ENCODE peak calls at places on chromosomes 12 and 14, in six cellular contexts. One of them, this sample, is unnamed.

GRCh38 chr14:54503476-54503875 is 6.2 kb upstream of the CGRRF1 start:
- DNase-seq in Peyer's patch: no peak
- DNase-seq in colonic mucosa: no peak
- DNase-seq in thoracic aorta: no peak
- DNase-seq in IMR-90: peak; percentile 47
- DNase-seq in prostate gland: no peak
- DNase-seq in this sample: no peak

GRCh38 chr14:60094306-60094897 is 2.7 kb downstream of the PCNX4 start:
- DNase-seq in Peyer's patch: no peak
- DNase-seq in colonic mucosa: no peak
- DNase-seq in thoracic aorta: no peak
- DNase-seq in IMR-90: peak; percentile 70
- DNase-seq in prostate gland: no peak
- DNase-seq in this sample: no peak

GRCh38 chr12:32139064-32139421 is 32.4 kb downstream of the BICD1 start:
- DNase-seq in Peyer's patch: no peak
- DNase-seq in colonic mucosa: peak; percentile 20
- DNase-seq in thoracic aorta: no peak
- DNase-seq in IMR-90: peak; percentile 66
- DNase-seq in prostate gland: no peak
- DNase-seq in this sample: no peak

GRCh38 chr12:5745251-5745888 is 199.7 kb downstream of the ANO2 start:
- DNase-seq in Peyer's patch: peak; percentile 66
- DNase-seq in colonic mucosa: peak; percentile 77
- DNase-seq in thoracic aorta: peak; percentile 26
- DNase-seq in IMR-90: peak; percentile 58
- DNase-seq in prostate gland: peak; percentile 42
- DNase-seq in this sample: peak; percentile 74

GRCh38 chr12:89414851-89415250 is 62.5 kb upstream of the DUSP6 start:
- DNase-seq in Peyer's patch: no peak
- DNase-seq in colonic mucosa: no peak
- DNase-seq in thoracic aorta: no peak
- DNase-seq in IMR-90: peak; percentile 75
- DNase-seq in prostate gland: no peak
- DNase-seq in this sample: no peak

GRCh38 chr12:89469361-89469760 is 55.2 kb downstream of the GALNT4 start:
- DNase-seq in Peyer's patch: no peak
- DNase-seq in colonic mucosa: no peak
- DNase-seq in thoracic aorta: no peak
- DNase-seq in IMR-90: peak; percentile 73
- DNase-seq in prostate gland: no peak
- DNase-seq in this sample: no peak

GRCh38 chr12:99454539-99455172 is 192.9 kb upstream of the GARIN6 start:
- DNase-seq in Peyer's patch: no peak
- DNase-seq in colonic mucosa: no peak
- DNase-seq in thoracic aorta: no peak
- DNase-seq in IMR-90: no peak
- DNase-seq in prostate gland: no peak
- DNase-seq in this sample: no peak

GRCh38 chr14:63295991-63296630 is 22.6 kb downstream of the GPHB5 start:
- DNase-seq in Peyer's patch: no peak
- DNase-seq in colonic mucosa: no peak
- DNase-seq in thoracic aorta: no peak
- DNase-seq in IMR-90: peak; percentile 5
- DNase-seq in prostate gland: no peak
- DNase-seq in this sample: no peak

GRCh38 chr14:36281309-36281708 is 39.1 kb downstream of the MBIP start:
- DNase-seq in Peyer's patch: no peak
- DNase-seq in colonic mucosa: no peak
- DNase-seq in thoracic aorta: no peak
- DNase-seq in IMR-90: no peak
- DNase-seq in prostate gland: no peak
- DNase-seq in this sample: no peak

GRCh38 chr12:106081606-106082005 is 57.1 kb downstream of the NUAK1 start:
- DNase-seq in Peyer's patch: no peak
- DNase-seq in colonic mucosa: no peak
- DNase-seq in thoracic aorta: no peak
- DNase-seq in IMR-90: peak; percentile 55
- DNase-seq in prostate gland: no peak
- DNase-seq in this sample: no peak

GRCh38 chr12:60594035-60594711 is 998.3 kb downstream of the SLC16A7 start:
- DNase-seq in Peyer's patch: no peak
- DNase-seq in colonic mucosa: no peak
- DNase-seq in thoracic aorta: no peak
- DNase-seq in IMR-90: no peak
- DNase-seq in prostate gland: no peak
- DNase-seq in this sample: no peak

GRCh38 chr14:80275208-80275850 is 64.0 kb upstream of the DIO2 start:
- DNase-seq in Peyer's patch: no peak
- DNase-seq in colonic mucosa: no peak
- DNase-seq in thoracic aorta: no peak
- DNase-seq in IMR-90: peak; percentile 63
- DNase-seq in prostate gland: no peak
- DNase-seq in this sample: no peak

GRCh38 chr12:19810213-19810612 is 370.9 kb downstream of the AEBP2 start:
- DNase-seq in Peyer's patch: no peak
- DNase-seq in colonic mucosa: no peak
- DNase-seq in thoracic aorta: no peak
- DNase-seq in IMR-90: no peak
- DNase-seq in prostate gland: no peak
- DNase-seq in this sample: no peak

GRCh38 chr12:52200783-52201519 is 9.1 kb upstream of the KRT80 start:
- DNase-seq in Peyer's patch: no peak
- DNase-seq in colonic mucosa: no peak
- DNase-seq in thoracic aorta: no peak
- DNase-seq in IMR-90: no peak
- DNase-seq in prostate gland: no peak
- DNase-seq in this sample: no peak

GRCh38 chr14:92646952-92647461 is 101.4 kb downstream of the LGMN start:
- DNase-seq in Peyer's patch: no peak
- DNase-seq in colonic mucosa: no peak
- DNase-seq in thoracic aorta: no peak
- DNase-seq in IMR-90: peak; percentile 94
- DNase-seq in prostate gland: peak; percentile 52
- DNase-seq in this sample: no peak

GRCh38 chr12:2325501-2325900 is 272.7 kb downstream of the CACNA1C start:
- DNase-seq in Peyer's patch: no peak
- DNase-seq in colonic mucosa: no peak
- DNase-seq in thoracic aorta: no peak
- DNase-seq in IMR-90: no peak
- DNase-seq in prostate gland: no peak
- DNase-seq in this sample: no peak
- H3K27ac ChIP-seq in Peyer's patch: no peak overlapping the region
- H3K27ac ChIP-seq in colonic mucosa: no peak overlapping the region
- H3K27ac ChIP-seq in thoracic aorta: peak overlapping the region; percentile 45
- H3K27ac ChIP-seq in IMR-90: no peak overlapping the region
- H3K27ac ChIP-seq in prostate gland: no peak overlapping the region
- H3K27ac ChIP-seq in this sample: peak overlapping the region; percentile 73

DNA sequence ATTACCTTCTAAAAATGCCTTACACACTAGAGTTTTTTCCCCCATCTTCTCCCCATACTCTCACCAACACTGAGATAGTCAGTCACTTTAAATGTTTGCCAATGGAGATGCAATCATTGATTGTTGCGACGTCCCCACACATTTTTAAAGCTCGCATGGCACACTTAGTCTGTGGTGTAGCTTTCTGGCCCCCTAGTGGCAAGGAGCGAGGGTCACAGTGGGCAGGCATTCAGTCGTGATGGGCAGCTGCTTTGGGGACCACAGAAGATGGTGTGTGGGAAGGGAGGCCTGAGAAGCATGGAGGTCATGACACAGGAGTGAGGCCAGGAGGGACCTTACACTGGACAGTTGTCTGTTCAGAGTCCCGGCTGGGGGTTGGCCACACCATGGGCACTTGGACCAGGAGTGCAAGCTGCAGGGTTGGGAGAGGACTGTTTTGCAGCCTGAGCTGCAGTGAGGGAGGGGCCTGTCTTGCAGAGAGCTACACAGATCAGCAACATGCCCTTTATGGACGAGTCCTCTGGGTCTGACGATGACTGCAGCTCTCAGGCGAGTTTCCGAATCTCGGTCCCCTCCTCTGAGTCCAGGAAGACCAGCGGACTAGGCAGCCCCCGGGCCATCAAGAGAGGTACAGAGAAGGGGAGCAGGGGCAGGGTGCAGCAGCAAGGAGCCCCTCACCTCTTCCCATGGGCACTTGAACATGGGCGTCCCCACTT is 28.6 kb downstream of the PIGH start:
- DNase-seq in Peyer's patch: peak; percentile 66
- DNase-seq in colonic mucosa: peak; percentile 71
- DNase-seq in thoracic aorta: no peak
- DNase-seq in IMR-90: peak; percentile 44
- DNase-seq in prostate gland: peak; percentile 64
- DNase-seq in this sample: peak; percentile 71
- TF ChIP-seq CTCF in Peyer's patch: peak; percentile 78
- TF ChIP-seq CTCF in colonic mucosa: peak; percentile 78
- TF ChIP-seq CTCF in thoracic aorta: peak; percentile 79
- TF ChIP-seq CTCF in IMR-90: peak; percentile 85
- TF ChIP-seq CTCF in prostate gland: peak; percentile 83
- TF ChIP-seq CTCF in this sample: peak; percentile 67

GRCh38 chr14:71492346-71492745 is 439.9 kb upstream of the RGS6 start:
- DNase-seq in Peyer's patch: no peak
- DNase-seq in colonic mucosa: no peak
- DNase-seq in thoracic aorta: no peak
- DNase-seq in IMR-90: peak; percentile 84
- DNase-seq in prostate gland: no peak
- DNase-seq in this sample: no peak
- H3K27ac ChIP-seq in Peyer's patch: no peak overlapping the region
- H3K27ac ChIP-seq in colonic mucosa: no peak overlapping the region
- H3K27ac ChIP-seq in thoracic aorta: no peak overlapping the region
- H3K27ac ChIP-seq in IMR-90: peak overlapping the region; percentile 8
- H3K27ac ChIP-seq in prostate gland: no peak overlapping the region
- H3K27ac ChIP-seq in this sample: peak overlapping the region; percentile 65

GRCh38 chr12:45959025-45959424 is 31.3 kb downstream of the SCAF11 start:
- DNase-seq in Peyer's patch: no peak
- DNase-seq in colonic mucosa: no peak
- DNase-seq in thoracic aorta: no peak
- DNase-seq in IMR-90: no peak
- DNase-seq in prostate gland: no peak
- DNase-seq in this sample: no peak

GRCh38 chr12:45962553-45963325 is 27.6 kb downstream of the SCAF11 start:
- DNase-seq in Peyer's patch: no peak
- DNase-seq in colonic mucosa: no peak
- DNase-seq in thoracic aorta: no peak
- DNase-seq in IMR-90: no peak
- DNase-seq in prostate gland: no peak
- DNase-seq in this sample: no peak

GRCh38 chr12:45959728-45960127 is 30.6 kb downstream of the SCAF11 start:
- DNase-seq in Peyer's patch: no peak
- DNase-seq in colonic mucosa: no peak
- DNase-seq in thoracic aorta: no peak
- DNase-seq in IMR-90: no peak
- DNase-seq in prostate gland: no peak
- DNase-seq in this sample: no peak
- TF ChIP-seq CTCF in Peyer's patch: no peak
- TF ChIP-seq CTCF in colonic mucosa: no peak
- TF ChIP-seq CTCF in thoracic aorta: no peak
- TF ChIP-seq CTCF in IMR-90: no peak
- TF ChIP-seq CTCF in prostate gland: no peak
- TF ChIP-seq CTCF in this sample: no peak

GRCh38 chr14:58777541-58777979 is 139.8 kb downstream of the DACT1 start:
- DNase-seq in Peyer's patch: no peak
- DNase-seq in colonic mucosa: no peak
- DNase-seq in thoracic aorta: no peak
- DNase-seq in IMR-90: peak; percentile 76
- DNase-seq in prostate gland: no peak
- DNase-seq in this sample: no peak
- H3K27ac ChIP-seq in Peyer's patch: no peak overlapping the region
- H3K27ac ChIP-seq in colonic mucosa: no peak overlapping the region
- H3K27ac ChIP-seq in thoracic aorta: no peak overlapping the region
- H3K27ac ChIP-seq in IMR-90: no peak overlapping the region
- H3K27ac ChIP-seq in prostate gland: no peak overlapping the region
- H3K27ac ChIP-seq in this sample: no peak overlapping the region

DNA sequence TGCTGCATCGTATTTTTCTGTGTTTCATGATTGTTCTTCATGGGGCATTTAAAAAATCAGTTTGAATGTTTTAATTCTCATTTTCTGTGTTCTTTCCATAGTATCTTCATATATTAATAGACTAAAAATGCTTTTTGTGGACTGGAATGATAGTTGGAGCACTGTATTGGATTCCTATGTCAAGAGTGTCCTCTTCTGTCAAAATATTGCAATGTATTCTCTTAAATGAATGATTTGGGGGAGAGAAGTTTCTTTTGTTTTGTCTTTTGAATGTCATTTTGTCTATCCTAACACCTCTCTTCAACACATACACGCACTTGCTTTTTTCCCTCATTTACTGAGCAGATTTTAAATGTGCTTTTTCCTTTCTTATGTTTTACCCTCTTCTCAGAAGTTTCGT is 4.7 kb upstream of the EIF2S3B start:
- DNase-seq in Peyer's patch: no peak
- DNase-seq in colonic mucosa: no peak
- DNase-seq in thoracic aorta: no peak
- DNase-seq in IMR-90: no peak
- DNase-seq in prostate gland: no peak
- DNase-seq in this sample: no peak
- TF ChIP-seq CTCF in Peyer's patch: no peak
- TF ChIP-seq CTCF in colonic mucosa: no peak
- TF ChIP-seq CTCF in thoracic aorta: no peak
- TF ChIP-seq CTCF in IMR-90: peak; percentile 34
- TF ChIP-seq CTCF in prostate gland: no peak
- TF ChIP-seq CTCF in this sample: no peak

GRCh38 chr14:86882818-86883217 is 1110.2 kb downstream of the GALC start:
- DNase-seq in Peyer's patch: no peak
- DNase-seq in colonic mucosa: no peak
- DNase-seq in thoracic aorta: no peak
- DNase-seq in IMR-90: no peak
- DNase-seq in prostate gland: no peak
- DNase-seq in this sample: no peak

GRCh38 chr14:86885280-86885679 is 1107.7 kb downstream of the GALC start:
- DNase-seq in Peyer's patch: no peak
- DNase-seq in colonic mucosa: no peak
- DNase-seq in thoracic aorta: no peak
- DNase-seq in IMR-90: no peak
- DNase-seq in prostate gland: no peak
- DNase-seq in this sample: no peak

GRCh38 chr14:86884498-86884897 is 1108.5 kb downstream of the GALC start:
- DNase-seq in Peyer's patch: no peak
- DNase-seq in colonic mucosa: no peak
- DNase-seq in thoracic aorta: no peak
- DNase-seq in IMR-90: no peak
- DNase-seq in prostate gland: no peak
- DNase-seq in this sample: no peak
- H3K27ac ChIP-seq in Peyer's patch: no peak overlapping the region
- H3K27ac ChIP-seq in colonic mucosa: no peak overlapping the region
- H3K27ac ChIP-seq in thoracic aorta: no peak overlapping the region
- H3K27ac ChIP-seq in IMR-90: no peak overlapping the region
- H3K27ac ChIP-seq in prostate gland: no peak overlapping the region
- H3K27ac ChIP-seq in this sample: no peak overlapping the region